ENCODE peak calls at places on chromosome 16, in seven cellular contexts. One of them, this sample, is unnamed.

GRCh38 chr16:89119661-89120141 is 26.0 kb downstream of the ACSF3 start:
- DNase-seq in heart left ventricle: no peak
- DNase-seq in ascending aorta: no peak
- DNase-seq in AG04450: no peak
- DNase-seq in upper lobe of right lung: peak
- DNase-seq in fibroblast of villous mesenchyme: no peak
- DNase-seq in Panc1: no peak
- DNase-seq in this sample: no peak

GRCh38 chr16:57022445-57022844 is 33.1 kb downstream of the NLRC5 start:
- DNase-seq in heart left ventricle: no peak
- DNase-seq in ascending aorta: no peak
- DNase-seq in AG04450: no peak
- DNase-seq in upper lobe of right lung: no peak
- DNase-seq in fibroblast of villous mesenchyme: no peak
- DNase-seq in Panc1: no peak
- DNase-seq in this sample: no peak

GRCh38 chr16:75251280-75252048 is at the start of gene BCAR1:
- DNase-seq in heart left ventricle: peak
- DNase-seq in ascending aorta: peak
- DNase-seq in AG04450: peak
- DNase-seq in upper lobe of right lung: peak
- DNase-seq in fibroblast of villous mesenchyme: peak
- DNase-seq in Panc1: no peak
- DNase-seq in this sample: peak

GRCh38 chr16:87003414-87003755 is 313.8 kb downstream of the C16orf95 start:
- DNase-seq in heart left ventricle: no peak
- DNase-seq in ascending aorta: no peak
- DNase-seq in AG04450: no peak
- DNase-seq in upper lobe of right lung: no peak
- DNase-seq in fibroblast of villous mesenchyme: no peak
- DNase-seq in Panc1: no peak
- DNase-seq in this sample: no peak

GRCh38 chr16:89090182-89090630 is 3.4 kb upstream of the ACSF3 start:
- DNase-seq in heart left ventricle: no peak
- DNase-seq in ascending aorta: no peak
- DNase-seq in AG04450: no peak
- DNase-seq in upper lobe of right lung: no peak
- DNase-seq in fibroblast of villous mesenchyme: no peak
- DNase-seq in Panc1: no peak
- DNase-seq in this sample: no peak

GRCh38 chr16:70746040-70746707 is 54.8 kb downstream of the VAC14 start:
- DNase-seq in heart left ventricle: peak
- DNase-seq in ascending aorta: peak
- DNase-seq in AG04450: no peak
- DNase-seq in upper lobe of right lung: peak
- DNase-seq in fibroblast of villous mesenchyme: peak
- DNase-seq in Panc1: peak
- DNase-seq in this sample: peak

GRCh38 chr16:53433509-53433908 is 762 bp upstream of the RBL2 start:
- DNase-seq in heart left ventricle: no peak
- DNase-seq in ascending aorta: no peak
- DNase-seq in AG04450: no peak
- DNase-seq in upper lobe of right lung: peak
- DNase-seq in fibroblast of villous mesenchyme: peak
- DNase-seq in Panc1: no peak
- DNase-seq in this sample: no peak

GRCh38 chr16:56628486-56629035 is 3.0 kb downstream of the MT1E start:
- DNase-seq in heart left ventricle: no peak
- DNase-seq in ascending aorta: no peak
- DNase-seq in AG04450: no peak
- DNase-seq in upper lobe of right lung: no peak
- DNase-seq in fibroblast of villous mesenchyme: no peak
- DNase-seq in Panc1: no peak
- DNase-seq in this sample: no peak

GRCh38 chr16:3461120-3461519 is 17.6 kb downstream of the NAA60 start:
- DNase-seq in heart left ventricle: no peak
- DNase-seq in ascending aorta: no peak
- DNase-seq in AG04450: no peak
- DNase-seq in upper lobe of right lung: no peak
- DNase-seq in fibroblast of villous mesenchyme: no peak
- DNase-seq in Panc1: no peak
- DNase-seq in this sample: no peak

GRCh38 chr16:57797526-57798266 is 4.6 kb downstream of the KIFC3 start:
- DNase-seq in heart left ventricle: no peak
- DNase-seq in ascending aorta: no peak
- DNase-seq in AG04450: no peak
- DNase-seq in upper lobe of right lung: peak
- DNase-seq in fibroblast of villous mesenchyme: no peak
- DNase-seq in Panc1: no peak
- DNase-seq in this sample: no peak

GRCh38 chr16:58267524-58268243 is 27.1 kb downstream of the PRSS54 start:
- DNase-seq in heart left ventricle: no peak
- DNase-seq in ascending aorta: no peak
- DNase-seq in AG04450: no peak
- DNase-seq in upper lobe of right lung: no peak
- DNase-seq in fibroblast of villous mesenchyme: no peak
- DNase-seq in Panc1: no peak
- DNase-seq in this sample: no peak

GRCh38 chr16:67531247-67531646 is 2.6 kb downstream of the RIPOR1 start:
- DNase-seq in heart left ventricle: peak
- DNase-seq in ascending aorta: no peak
- DNase-seq in AG04450: no peak
- DNase-seq in upper lobe of right lung: no peak
- DNase-seq in fibroblast of villous mesenchyme: no peak
- DNase-seq in Panc1: no peak
- DNase-seq in this sample: no peak

GRCh38 chr16:1180772-1181714 is 28.1 kb downstream of the CACNA1H start:
- DNase-seq in heart left ventricle: peak
- DNase-seq in ascending aorta: peak
- DNase-seq in AG04450: no peak
- DNase-seq in upper lobe of right lung: no peak
- DNase-seq in fibroblast of villous mesenchyme: no peak
- DNase-seq in Panc1: no peak
- DNase-seq in this sample: no peak
- TF ChIP-seq CTCF in heart left ventricle: no peak
- TF ChIP-seq CTCF in ascending aorta: no peak
- TF ChIP-seq CTCF in AG04450: peak
- TF ChIP-seq CTCF in upper lobe of right lung: no peak
- TF ChIP-seq CTCF in fibroblast of villous mesenchyme: no peak
- TF ChIP-seq CTCF in Panc1: peak
- TF ChIP-seq CTCF in this sample: peak

GRCh38 chr16:23389201-23389600 is 63.8 kb downstream of the COG7 start:
- DNase-seq in heart left ventricle: no peak
- DNase-seq in ascending aorta: no peak
- DNase-seq in AG04450: no peak
- DNase-seq in upper lobe of right lung: no peak
- DNase-seq in fibroblast of villous mesenchyme: no peak
- DNase-seq in Panc1: no peak
- DNase-seq in this sample: no peak
- TF ChIP-seq CTCF in heart left ventricle: no peak
- TF ChIP-seq CTCF in ascending aorta: no peak
- TF ChIP-seq CTCF in AG04450: no peak
- TF ChIP-seq CTCF in upper lobe of right lung: no peak
- TF ChIP-seq CTCF in fibroblast of villous mesenchyme: no peak
- TF ChIP-seq CTCF in Panc1: no peak
- TF ChIP-seq CTCF in this sample: no peak

GRCh38 chr16:17194190-17194780 is 276.5 kb downstream of the XYLT1 start:
- DNase-seq in heart left ventricle: peak
- DNase-seq in ascending aorta: peak
- DNase-seq in AG04450: no peak
- DNase-seq in upper lobe of right lung: peak
- DNase-seq in fibroblast of villous mesenchyme: peak
- DNase-seq in Panc1: no peak
- DNase-seq in this sample: no peak
- TF ChIP-seq CTCF in heart left ventricle: peak
- TF ChIP-seq CTCF in ascending aorta: peak
- TF ChIP-seq CTCF in AG04450: peak
- TF ChIP-seq CTCF in upper lobe of right lung: peak
- TF ChIP-seq CTCF in fibroblast of villous mesenchyme: peak
- TF ChIP-seq CTCF in Panc1: peak
- TF ChIP-seq CTCF in this sample: peak

GRCh38 chr16:636206-637080 is at the start of gene METTL26:
- DNase-seq in heart left ventricle: peak
- DNase-seq in ascending aorta: peak
- DNase-seq in AG04450: peak
- DNase-seq in upper lobe of right lung: peak
- DNase-seq in fibroblast of villous mesenchyme: peak
- DNase-seq in Panc1: peak
- DNase-seq in this sample: peak
- TF ChIP-seq CTCF in heart left ventricle: no peak
- TF ChIP-seq CTCF in ascending aorta: no peak
- TF ChIP-seq CTCF in AG04450: no peak
- TF ChIP-seq CTCF in upper lobe of right lung: no peak
- TF ChIP-seq CTCF in fibroblast of villous mesenchyme: no peak
- TF ChIP-seq CTCF in Panc1: no peak
- TF ChIP-seq CTCF in this sample: peak

DNA sequence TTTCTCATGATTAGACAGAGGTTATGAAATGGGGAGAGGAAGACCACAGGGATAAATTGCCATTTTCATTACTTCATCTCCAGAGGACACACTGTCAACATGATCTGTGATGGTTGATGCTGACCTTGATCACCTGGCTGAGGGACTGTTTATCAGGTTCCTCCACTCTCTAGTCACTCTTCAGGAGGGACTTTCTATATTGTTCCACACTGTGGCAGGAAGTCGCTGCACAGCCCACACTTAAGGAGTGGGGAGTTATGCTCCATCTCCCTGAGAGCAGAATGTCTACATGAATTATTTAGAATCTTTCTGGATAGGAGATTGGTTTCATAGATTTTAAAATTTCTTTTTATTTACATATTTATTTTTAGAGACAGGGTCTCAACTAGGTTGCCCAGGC is 46.7 kb downstream of the CYB5B start:
- DNase-seq in heart left ventricle: no peak
- DNase-seq in ascending aorta: no peak
- DNase-seq in AG04450: no peak
- DNase-seq in upper lobe of right lung: no peak
- DNase-seq in fibroblast of villous mesenchyme: no peak
- DNase-seq in Panc1: no peak
- DNase-seq in this sample: no peak
- TF ChIP-seq CTCF in heart left ventricle: no peak
- TF ChIP-seq CTCF in ascending aorta: no peak
- TF ChIP-seq CTCF in AG04450: no peak
- TF ChIP-seq CTCF in upper lobe of right lung: no peak
- TF ChIP-seq CTCF in fibroblast of villous mesenchyme: no peak
- TF ChIP-seq CTCF in Panc1: no peak
- TF ChIP-seq CTCF in this sample: no peak